ENCODE peak calls at places on chromosomes 6 and 20, in seven cellular contexts. V is fibroblast of pulmonary artery, H is colonic mucosa, D is HFF-Myc, Q is upper lobe of right lung, E is tibial artery, G is astrocyte of the cerebellum. X is an unnamed sample.
A peak's percentile ranks its signal among the peaks of the same experiment; 100 is the strongest.

GRCh38 chr6:42313038-42313437 is 95.4 kb upstream of the MRPS10 start:
- DNase-seq in E (no peak), V (peak; percentile 45), Q (no peak), H (no peak), G (no peak), D (no peak), X (peak; percentile 77)

GRCh38 chr6:166502453-166502852 is 84.0 kb downstream of the RAMACL start:
- DNase-seq in E (no peak), H (no peak), G (no peak), Q (no peak), V (no peak), D (no peak), X (no peak)

GRCh38 chr6:84026721-84027164 is 6.8 kb upstream of the MRAP2 start:
- DNase-seq in G (no peak), H (peak; percentile 29), E (no peak), D (no peak), V (no peak), Q (no peak), X (no peak)

GRCh38 chr20:53707341-53708102 is 113.9 kb upstream of the ZNF217 start:
- DNase-seq in V (no peak), E (no peak), G (no peak), Q (no peak), H (no peak), D (no peak), X (peak; percentile 42)

GRCh38 chr6:85620308-85620707 is 22.4 kb downstream of the SYNCRIP start:
- DNase-seq in Q (no peak), G (no peak), E (no peak), D (no peak), V (peak; percentile 10), H (no peak), X (peak; percentile 39)

GRCh38 chr6:67818322-67818721 is 816.8 kb upstream of the ADGRB3 start:
- DNase-seq in H (no peak), G (no peak), Q (no peak), D (no peak), E (no peak), V (no peak), X (no peak)

GRCh38 chr6:121697921-121698320 is 262.5 kb downstream of the GJA1 start:
- DNase-seq in H (no peak), Q (no peak), E (no peak), D (no peak), G (no peak), V (no peak), X (no peak)

GRCh38 chr20:22385602-22386299 is 198.6 kb downstream of the FOXA2 start:
- DNase-seq in G (no peak), D (no peak), Q (no peak), E (no peak), V (peak; percentile 33), H (no peak), X (peak; percentile 7)

GRCh38 chr6:118705799-118706481 is 54.5 kb upstream of the CEP85L start:
- DNase-seq in V (peak; percentile 77), H (no peak), E (no peak), G (peak; percentile 61), D (no peak), Q (no peak), X (peak; percentile 89)

GRCh38 chr6:109327959-109328358 is 54.3 kb downstream of the CD164 start:
- DNase-seq in E (peak; percentile 1), G (no peak), H (no peak), D (no peak), V (no peak), Q (no peak), X (no peak)

GRCh38 chr6:122775975-122776374 is 3.5 kb upstream of the FABP7 start:
- DNase-seq in V (no peak), H (no peak), Q (no peak), G (no peak), D (no peak), E (no peak), X (no peak)

GRCh38 chr6:122770835-122771601 is 8.5 kb upstream of the FABP7 start:
- DNase-seq in V (no peak), E (no peak), H (peak; percentile 43), G (no peak), Q (no peak), D (no peak), X (no peak)

GRCh38 chr6:122778334-122778733 is 1.2 kb upstream of the FABP7 start:
- DNase-seq in V (no peak), H (no peak), D (no peak), E (no peak), Q (no peak), G (no peak), X (no peak)

GRCh38 chr6:122772724-122773123 is 6.8 kb upstream of the FABP7 start:
- DNase-seq in Q (no peak), G (no peak), E (no peak), V (no peak), H (no peak), D (no peak), X (no peak)
- TF ChIP-seq CTCF in Q (no peak), G (no peak), E (no peak), V (no peak), H (no peak), D (no peak), X (no peak)

DNA sequence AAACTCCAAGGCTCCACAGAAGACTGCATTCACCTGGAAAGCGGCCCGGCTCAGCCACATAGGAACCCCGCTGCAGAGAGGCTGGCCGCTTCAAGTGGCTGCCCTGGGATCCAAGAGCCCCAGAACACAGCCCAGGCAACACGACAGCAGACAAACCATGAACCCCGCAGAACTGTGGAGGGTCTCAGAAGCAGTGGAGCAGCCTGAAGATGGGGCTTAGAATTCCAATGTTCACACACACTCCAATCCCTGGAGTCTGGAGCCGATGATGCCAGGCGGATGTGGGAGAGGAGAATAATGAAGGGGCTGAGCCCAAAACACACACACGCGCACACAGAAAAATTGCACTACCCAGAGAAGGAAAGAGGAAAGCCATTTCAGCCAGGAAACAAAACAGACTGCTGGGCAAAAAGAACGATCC is 52.4 kb downstream of the NINL start:
- DNase-seq in H (no peak), E (no peak), G (no peak), V (peak; percentile 35), Q (no peak), D (no peak), X (no peak)
- H3K4me3 ChIP-seq in H (no peak overlapping the region), E (peak overlapping the region; percentile 27), G (no peak overlapping the region), V (no peak overlapping the region), Q (no peak overlapping the region), D (no peak overlapping the region), X (no peak overlapping the region)

GRCh38 chr6:36955671-36956070 is 1.1 kb downstream of the PI16 start:
- DNase-seq in Q (peak; percentile 20), H (no peak), E (no peak), G (no peak), D (no peak), V (no peak), X (no peak)
- TF ChIP-seq CTCF in Q (no peak), H (no peak), E (no peak), G (no peak), D (no peak), V (no peak), X (no peak)

DNA sequence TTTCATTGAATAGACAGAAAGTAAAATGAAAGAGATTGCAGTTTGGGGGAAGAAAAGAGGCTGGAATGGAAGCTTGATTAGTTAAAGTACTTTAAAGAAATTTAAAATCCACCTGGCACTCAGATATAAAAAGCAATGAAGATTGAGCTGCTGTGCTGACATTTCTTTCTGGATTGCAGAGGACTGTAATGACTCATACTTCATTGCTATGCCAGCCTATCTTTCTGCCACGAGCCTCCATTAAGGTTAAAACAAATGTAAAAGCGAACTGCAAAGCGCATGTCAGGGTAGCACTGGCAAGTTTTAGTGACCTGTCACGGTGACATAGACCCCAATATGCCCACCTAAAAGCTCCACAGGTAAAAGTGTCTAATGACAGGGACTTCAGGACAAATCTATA is 449.6 kb downstream of the C6orf118 start:
- DNase-seq in Q (no peak), H (no peak), E (no peak), D (no peak), V (no peak), G (no peak), X (no peak)
- H3K4me3 ChIP-seq in Q (no peak overlapping the region), H (no peak overlapping the region), E (no peak overlapping the region), D (no peak overlapping the region), V (no peak overlapping the region), G (no peak overlapping the region), X (no peak overlapping the region)

GRCh38 chr20:45097485-45098095 is 3.3 kb downstream of the KCNS1 start:
- DNase-seq in H (peak; percentile 50), Q (peak; percentile 78), E (no peak), D (no peak), G (no peak), V (peak; percentile 63), X (peak; percentile 59)
- TF ChIP-seq CTCF in H (peak; percentile 22), Q (peak; percentile 43), E (no peak), D (no peak), G (peak; percentile 40), V (peak; percentile 39), X (peak; percentile 57)

DNA sequence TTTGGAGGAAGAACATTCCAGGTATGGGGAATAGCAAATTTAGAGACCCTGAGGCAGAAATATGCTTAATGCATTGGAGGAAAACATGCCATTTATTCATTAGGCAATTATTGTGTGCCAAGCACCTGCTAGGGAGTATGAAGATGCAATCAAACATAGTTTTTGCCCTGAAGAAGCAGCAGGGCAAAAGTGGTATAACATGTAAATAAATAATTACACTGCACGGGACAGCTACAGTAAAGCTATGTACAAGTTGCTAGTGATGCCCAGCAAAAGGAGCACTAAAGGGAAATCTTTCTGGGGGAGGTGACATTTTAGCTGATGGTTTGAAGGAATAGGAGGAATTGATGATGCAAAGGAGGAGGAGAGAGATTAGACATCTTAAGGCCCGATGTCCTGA is 626 bp upstream of the TJAP1 start:
- DNase-seq in E (no peak), V (no peak), G (no peak), Q (no peak), H (no peak), D (no peak), X (no peak)
- H3K4me3 ChIP-seq in E (peak overlapping the region; percentile 71), V (peak overlapping the region; percentile 78), G (peak overlapping the region; percentile 68), Q (peak overlapping the region; percentile 86), H (peak overlapping the region; percentile 86), D (peak overlapping the region; percentile 68), X (peak overlapping the region; percentile 74)

GRCh38 chr6:2695464-2696095 is 55.1 kb downstream of the MYLK4 start:
- DNase-seq in E (no peak), H (no peak), D (no peak), V (peak; percentile 76), Q (no peak), G (peak; percentile 33), X (peak; percentile 77)
- TF ChIP-seq CTCF in E (peak; percentile 37), H (no peak), D (peak; percentile 7), V (peak; percentile 53), Q (peak; percentile 29), G (peak; percentile 43), X (peak; percentile 46)

GRCh38 chr20:45911486-45912343 is at the start of gene PLTP:
- DNase-seq in V (peak; percentile 75), G (peak; percentile 44), H (peak; percentile 63), E (peak; percentile 88), D (no peak), Q (peak; percentile 73), X (peak; percentile 82)
- H3K4me3 ChIP-seq in V (peak within 1 kb of the TSS; percentile 71), G (peak within 1 kb of the TSS; percentile 49), H (peak within 1 kb of the TSS; percentile 46), E (peak within 1 kb of the TSS; percentile 58), D (peak within 1 kb of the TSS; percentile 74), Q (peak within 1 kb of the TSS; percentile 58), X (peak within 1 kb of the TSS; percentile 80)

DNA sequence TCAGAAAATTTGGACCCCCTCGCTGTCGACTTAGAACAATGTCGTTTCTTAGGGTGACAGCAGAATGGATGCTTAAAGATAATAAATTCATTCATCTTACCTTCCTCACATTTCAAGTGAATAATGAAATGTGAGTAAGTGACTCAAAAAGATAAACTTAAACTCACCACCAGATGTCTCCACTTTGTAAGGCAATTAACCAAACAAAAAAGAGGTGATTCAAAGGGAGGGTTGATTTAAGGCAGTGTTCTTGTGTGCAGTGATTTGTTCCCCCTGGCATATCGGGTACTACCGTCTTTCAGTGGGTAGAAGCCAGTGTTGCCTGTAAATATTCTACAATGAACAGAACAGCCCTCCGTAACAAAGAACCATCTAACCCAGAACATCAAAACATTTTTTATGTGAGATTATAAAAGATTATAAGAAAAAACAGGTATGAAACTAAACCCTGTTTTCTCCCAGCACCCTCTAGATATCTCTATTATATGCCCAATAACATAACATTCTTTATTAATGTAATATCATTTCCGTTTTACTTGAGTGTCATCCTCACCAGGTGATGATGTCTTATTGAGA is 589.7 kb downstream of the CBLN4 start:
- DNase-seq in Q (no peak), D (no peak), G (no peak), V (no peak), E (no peak), H (no peak), X (peak; percentile 11)
- TF ChIP-seq CTCF in Q (peak; percentile 31), D (no peak), G (no peak), V (no peak), E (peak; percentile 30), H (no peak), X (peak; percentile 29)

X was measured in choroid plexus epithelial cell.